ENCODE peak calls at places on chromosomes 2 and 18, in seven cellular contexts. One of them, this sample, is unnamed.

GRCh38 chr18:76518543-76519155 is 23.6 kb upstream of the ZNF516 start:
- DNase-seq in endothelial cell of umbilical vein: peak; percentile 30
- DNase-seq in spleen: peak; percentile 86
- DNase-seq in GM12878: no peak
- DNase-seq in breast epithelium: no peak
- DNase-seq in stomach: no peak
- DNase-seq in HepG2: no peak
- DNase-seq in this sample: no peak

GRCh38 chr2:38037757-38038615 is 38.0 kb downstream of the CYP1B1 start:
- DNase-seq in GM12878: peak; percentile 76
- DNase-seq in spleen: no peak
- DNase-seq in HepG2: no peak
- DNase-seq in stomach: no peak
- DNase-seq in endothelial cell of umbilical vein: no peak
- DNase-seq in breast epithelium: no peak
- DNase-seq in this sample: no peak

GRCh38 chr2:237223208-237223861 is 137.6 kb downstream of the COPS8 start:
- DNase-seq in spleen: no peak
- DNase-seq in GM12878: no peak
- DNase-seq in stomach: no peak
- DNase-seq in breast epithelium: peak; percentile 32
- DNase-seq in HepG2: no peak
- DNase-seq in endothelial cell of umbilical vein: peak; percentile 12
- DNase-seq in this sample: no peak

GRCh38 chr2:122022531-122022930 is 267.1 kb downstream of the TSN start:
- DNase-seq in spleen: no peak
- DNase-seq in HepG2: no peak
- DNase-seq in stomach: no peak
- DNase-seq in GM12878: no peak
- DNase-seq in endothelial cell of umbilical vein: no peak
- DNase-seq in breast epithelium: no peak
- DNase-seq in this sample: no peak

GRCh38 chr2:236711440-236711839 is 141.8 kb downstream of the ACKR3 start:
- DNase-seq in stomach: no peak
- DNase-seq in breast epithelium: no peak
- DNase-seq in spleen: peak; percentile 43
- DNase-seq in endothelial cell of umbilical vein: no peak
- DNase-seq in HepG2: no peak
- DNase-seq in GM12878: no peak
- DNase-seq in this sample: no peak

GRCh38 chr18:36188912-36189311 is 1.6 kb downstream of the MOCOS start:
- DNase-seq in stomach: no peak
- DNase-seq in GM12878: no peak
- DNase-seq in breast epithelium: no peak
- DNase-seq in HepG2: no peak
- DNase-seq in spleen: no peak
- DNase-seq in endothelial cell of umbilical vein: no peak
- DNase-seq in this sample: no peak

GRCh38 chr18:13281406-13281805 is 62.8 kb downstream of the LDLRAD4 start:
- DNase-seq in endothelial cell of umbilical vein: no peak
- DNase-seq in stomach: no peak
- DNase-seq in GM12878: no peak
- DNase-seq in spleen: no peak
- DNase-seq in HepG2: no peak
- DNase-seq in breast epithelium: no peak
- DNase-seq in this sample: no peak

GRCh38 chr18:3186678-3187658 is 32.8 kb downstream of the MYOM1 start:
- DNase-seq in stomach: no peak
- DNase-seq in HepG2: peak; percentile 59
- DNase-seq in breast epithelium: no peak
- DNase-seq in endothelial cell of umbilical vein: no peak
- DNase-seq in GM12878: no peak
- DNase-seq in spleen: no peak
- DNase-seq in this sample: no peak

GRCh38 chr2:140355481-140356090 is 1575.4 kb upstream of the NXPH2 start:
- DNase-seq in spleen: no peak
- DNase-seq in endothelial cell of umbilical vein: no peak
- DNase-seq in breast epithelium: no peak
- DNase-seq in stomach: no peak
- DNase-seq in HepG2: no peak
- DNase-seq in GM12878: no peak
- DNase-seq in this sample: no peak

GRCh38 chr2:127605691-127606277 is 40.2 kb upstream of the GPR17 start:
- DNase-seq in GM12878: no peak
- DNase-seq in breast epithelium: no peak
- DNase-seq in stomach: peak; percentile 4
- DNase-seq in spleen: no peak
- DNase-seq in HepG2: no peak
- DNase-seq in endothelial cell of umbilical vein: no peak
- DNase-seq in this sample: no peak

GRCh38 chr2:20507166-20507692 is 60.4 kb downstream of the RHOB start:
- DNase-seq in breast epithelium: no peak
- DNase-seq in spleen: peak; percentile 40
- DNase-seq in HepG2: no peak
- DNase-seq in endothelial cell of umbilical vein: no peak
- DNase-seq in GM12878: peak; percentile 62
- DNase-seq in stomach: no peak
- DNase-seq in this sample: peak; percentile 36

GRCh38 chr18:31244737-31245432 is 73.1 kb upstream of the DSG1 start:
- DNase-seq in stomach: no peak
- DNase-seq in breast epithelium: no peak
- DNase-seq in GM12878: no peak
- DNase-seq in endothelial cell of umbilical vein: peak; percentile 44
- DNase-seq in HepG2: peak; percentile 74
- DNase-seq in spleen: no peak
- DNase-seq in this sample: no peak

GRCh38 chr2:143528021-143528420 is 398.8 kb downstream of the ARHGAP15 start:
- DNase-seq in breast epithelium: no peak
- DNase-seq in HepG2: no peak
- DNase-seq in endothelial cell of umbilical vein: no peak
- DNase-seq in GM12878: no peak
- DNase-seq in spleen: no peak
- DNase-seq in stomach: no peak
- DNase-seq in this sample: no peak

GRCh38 chr18:44823782-44824181 is 143.1 kb downstream of the SETBP1 start:
- DNase-seq in HepG2: no peak
- DNase-seq in breast epithelium: peak; percentile 25
- DNase-seq in endothelial cell of umbilical vein: peak; percentile 6
- DNase-seq in spleen: no peak
- DNase-seq in GM12878: no peak
- DNase-seq in stomach: no peak
- DNase-seq in this sample: no peak

GRCh38 chr2:172555272-172555521 is 693 bp upstream of the PDK1 start:
- DNase-seq in breast epithelium: no peak
- DNase-seq in endothelial cell of umbilical vein: no peak
- DNase-seq in HepG2: no peak
- DNase-seq in spleen: no peak
- DNase-seq in stomach: no peak
- DNase-seq in GM12878: no peak
- DNase-seq in this sample: no peak

GRCh38 chr2:172554352-172555271 is 1.3 kb upstream of the PDK1 start:
- DNase-seq in spleen: no peak
- DNase-seq in breast epithelium: no peak
- DNase-seq in HepG2: no peak
- DNase-seq in GM12878: no peak
- DNase-seq in endothelial cell of umbilical vein: peak; percentile 16
- DNase-seq in stomach: no peak
- DNase-seq in this sample: no peak

GRCh38 chr2:172556284-172557033 is 569 bp downstream of the PDK1 start:
- DNase-seq in stomach: peak; percentile 62
- DNase-seq in spleen: peak; percentile 95
- DNase-seq in HepG2: peak; percentile 48
- DNase-seq in breast epithelium: peak; percentile 35
- DNase-seq in endothelial cell of umbilical vein: peak; percentile 79
- DNase-seq in GM12878: peak; percentile 25
- DNase-seq in this sample: peak; percentile 79

GRCh38 chr2:172558372-172558771 is 2.5 kb downstream of the PDK1 start:
- DNase-seq in GM12878: no peak
- DNase-seq in breast epithelium: no peak
- DNase-seq in spleen: no peak
- DNase-seq in stomach: no peak
- DNase-seq in endothelial cell of umbilical vein: no peak
- DNase-seq in HepG2: no peak
- DNase-seq in this sample: no peak

DNA sequence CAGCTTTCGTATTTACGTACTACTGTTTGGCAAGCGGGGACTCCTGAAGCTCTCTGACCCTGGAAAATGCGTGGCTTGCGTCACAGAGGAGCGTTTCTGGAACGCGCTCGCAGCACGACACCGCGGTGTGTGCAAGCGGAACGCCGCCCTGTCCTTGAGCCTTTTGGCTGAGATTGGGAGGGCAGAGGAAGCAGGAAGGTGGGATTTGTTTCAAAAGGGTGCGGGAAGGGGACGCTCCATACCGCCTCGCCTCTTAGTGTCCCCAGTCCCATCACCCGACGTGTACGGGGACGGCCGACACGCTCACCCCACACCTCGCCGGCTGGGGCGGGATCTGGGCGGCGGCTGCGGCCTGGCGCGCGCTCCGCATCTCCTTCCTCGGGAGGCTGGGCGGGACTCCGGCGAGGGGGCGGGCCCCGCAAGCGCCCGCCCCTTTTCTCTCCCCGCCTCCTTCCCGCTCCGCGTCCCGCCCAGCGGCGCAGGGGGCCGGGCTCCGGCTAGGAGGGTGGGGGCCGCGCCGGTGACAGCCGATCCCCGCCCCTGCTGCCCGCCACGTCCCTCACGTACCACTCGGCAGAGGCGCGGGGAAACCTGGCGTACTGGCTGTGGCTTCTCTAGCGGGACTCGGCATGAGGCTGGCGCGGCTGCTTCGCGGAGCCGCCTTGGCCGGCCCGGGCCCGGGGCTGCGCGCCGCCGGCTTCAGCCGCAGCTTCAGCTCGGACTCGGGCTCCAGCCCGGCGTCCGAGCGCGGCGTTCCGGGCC is at the start of gene PDK1:
- DNase-seq in spleen: peak; percentile 98
- DNase-seq in GM12878: peak; percentile 54
- DNase-seq in stomach: peak; percentile 92
- DNase-seq in endothelial cell of umbilical vein: peak; percentile 90
- DNase-seq in breast epithelium: peak; percentile 78
- DNase-seq in HepG2: peak; percentile 83
- DNase-seq in this sample: peak; percentile 94
- TF ChIP-seq POLR2A in spleen: peak; percentile 34
- TF ChIP-seq POLR2A in GM12878: peak; percentile 91
- TF ChIP-seq POLR2A in stomach: no peak
- TF ChIP-seq POLR2A in endothelial cell of umbilical vein: peak; percentile 95
- TF ChIP-seq POLR2A in breast epithelium: peak; percentile 63
- TF ChIP-seq POLR2A in HepG2: peak; percentile 95
- TF ChIP-seq POLR2A in this sample: no peak

DNA sequence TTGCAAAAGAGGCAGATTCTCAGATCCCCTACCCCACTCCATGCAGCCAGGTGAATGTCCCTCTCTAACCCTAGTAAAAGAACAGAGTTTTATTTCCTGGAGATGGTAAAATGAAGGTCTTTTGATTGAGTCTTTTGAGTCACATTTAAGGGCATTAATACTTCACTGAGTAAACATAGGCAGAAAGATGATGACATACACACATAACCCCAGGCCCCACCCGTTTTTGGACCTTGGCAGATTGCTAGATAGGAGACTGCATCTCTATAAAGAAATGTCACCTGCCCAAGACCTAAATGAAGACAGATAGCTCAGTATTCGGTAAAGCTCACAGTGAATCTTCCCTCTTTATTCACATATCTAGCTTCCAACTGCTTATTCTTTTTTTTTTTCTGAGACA is 28.3 kb upstream of the PEX13 start:
- DNase-seq in stomach: no peak
- DNase-seq in HepG2: no peak
- DNase-seq in GM12878: no peak
- DNase-seq in breast epithelium: no peak
- DNase-seq in endothelial cell of umbilical vein: no peak
- DNase-seq in spleen: no peak
- DNase-seq in this sample: no peak
- TF ChIP-seq POLR2AphosphoS5 in stomach: no peak
- TF ChIP-seq POLR2AphosphoS5 in HepG2: no peak
- TF ChIP-seq POLR2AphosphoS5 in GM12878: no peak
- TF ChIP-seq POLR2AphosphoS5 in breast epithelium: no peak
- TF ChIP-seq POLR2AphosphoS5 in endothelial cell of umbilical vein: no peak
- TF ChIP-seq POLR2AphosphoS5 in spleen: no peak
- TF ChIP-seq POLR2AphosphoS5 in this sample: no peak

GRCh38 chr2:1192121-1192520 is 221.1 kb upstream of the TPO start:
- DNase-seq in spleen: no peak
- DNase-seq in stomach: no peak
- DNase-seq in GM12878: no peak
- DNase-seq in HepG2: no peak
- DNase-seq in endothelial cell of umbilical vein: no peak
- DNase-seq in breast epithelium: no peak
- DNase-seq in this sample: no peak
- H3K4me3 ChIP-seq in spleen: no peak overlapping the region
- H3K4me3 ChIP-seq in stomach: no peak overlapping the region
- H3K4me3 ChIP-seq in GM12878: no peak overlapping the region
- H3K4me3 ChIP-seq in HepG2: no peak overlapping the region
- H3K4me3 ChIP-seq in endothelial cell of umbilical vein: no peak overlapping the region
- H3K4me3 ChIP-seq in breast epithelium: no peak overlapping the region
- H3K4me3 ChIP-seq in this sample: no peak overlapping the region

GRCh38 chr2:197453914-197454398 is 604 bp downstream of the COQ10B start:
- DNase-seq in breast epithelium: no peak
- DNase-seq in endothelial cell of umbilical vein: peak; percentile 90
- DNase-seq in stomach: peak; percentile 70
- DNase-seq in spleen: no peak
- DNase-seq in HepG2: peak; percentile 92
- DNase-seq in GM12878: peak; percentile 38
- DNase-seq in this sample: no peak
- TF ChIP-seq POLR2A in breast epithelium: no peak
- TF ChIP-seq POLR2A in endothelial cell of umbilical vein: no peak
- TF ChIP-seq POLR2A in stomach: no peak
- TF ChIP-seq POLR2A in spleen: peak; percentile 18
- TF ChIP-seq POLR2A in HepG2: no peak
- TF ChIP-seq POLR2A in GM12878: no peak
- TF ChIP-seq POLR2A in this sample: peak; percentile 24

DNA sequence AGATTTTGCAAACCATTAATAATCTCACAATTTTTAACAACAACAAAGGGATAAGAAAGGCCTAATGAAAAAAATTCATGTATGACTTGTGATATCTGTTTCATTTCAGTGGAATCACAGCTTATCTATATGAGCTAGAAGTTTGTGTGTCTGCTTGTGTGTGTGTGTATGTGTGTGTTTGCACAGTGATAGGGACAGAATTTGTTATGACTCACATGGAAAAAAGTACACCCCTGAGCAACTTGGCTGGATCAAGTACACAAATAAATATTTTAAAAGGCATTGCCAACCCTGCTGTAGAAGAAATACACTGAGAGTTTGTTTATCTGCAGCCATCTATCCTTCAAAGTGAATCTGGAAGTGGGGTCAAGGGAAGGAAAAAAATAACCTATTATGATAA is 420.9 kb downstream of the IRS1 start:
- DNase-seq in HepG2: no peak
- DNase-seq in stomach: no peak
- DNase-seq in endothelial cell of umbilical vein: no peak
- DNase-seq in GM12878: no peak
- DNase-seq in breast epithelium: no peak
- DNase-seq in spleen: no peak
- DNase-seq in this sample: no peak
- TF ChIP-seq POLR2AphosphoS5 in HepG2: no peak
- TF ChIP-seq POLR2AphosphoS5 in stomach: peak; percentile 62
- TF ChIP-seq POLR2AphosphoS5 in endothelial cell of umbilical vein: no peak
- TF ChIP-seq POLR2AphosphoS5 in GM12878: no peak
- TF ChIP-seq POLR2AphosphoS5 in breast epithelium: no peak
- TF ChIP-seq POLR2AphosphoS5 in spleen: no peak
- TF ChIP-seq POLR2AphosphoS5 in this sample: no peak

This sample was measured in suprapubic skin.